ENCODE peak calls at places on chromosomes 4 and X, in six cellular contexts. X is DMS53, R is C1 segment of cervical spinal cord, I is GM10248, G is NCI-H1417 treated with DMSO at 0.1 percent for 48 hours, M is GM18507. O is an unnamed sample.

GRCh38 chr4:153521995-153522799 is 56.0 kb downstream of the TMEM131L start:
- DNase-seq in X (no peak), R (no peak), I (no peak), G (no peak), M (no peak), O (no peak)

GRCh38 chr4:127604949-127605709 is 27.6 kb upstream of the INTU start:
- DNase-seq in X (peak), R (no peak), I (no peak), G (no peak), M (no peak), O (no peak)

GRCh38 chrX:10615931-10616780 is 4.2 kb downstream of the MID1 start:
- DNase-seq in X (peak), R (no peak), I (peak), G (peak), M (no peak), O (peak)

GRCh38 chrX:106263817-106264216 is 95.7 kb downstream of the PWWP3B start:
- DNase-seq in X (no peak), R (no peak), I (no peak), G (no peak), M (no peak), O (no peak)

GRCh38 chrX:639151-639550 is 8.6 kb downstream of the SHOX start:
- DNase-seq in X (no peak), R (no peak), I (no peak), G (no peak), M (no peak), O (no peak)

GRCh38 chr4:189835505-189835904 is 105.2 kb upstream of the FRG1 start:
- DNase-seq in X (no peak), R (no peak), I (no peak), G (no peak), M (no peak), O (no peak)

GRCh38 chrX:129823115-129823514 is 20.6 kb downstream of the ZDHHC9 start:
- DNase-seq in X (peak), R (no peak), I (peak), G (no peak), M (peak), O (no peak)

GRCh38 chrX:110208092-110208491 is 109.8 kb downstream of the AMMECR1 start:
- DNase-seq in X (no peak), R (no peak), I (no peak), G (no peak), M (no peak), O (no peak)

GRCh38 chr4:182600093-182600492 is 317.1 kb downstream of the DCTD start:
- DNase-seq in X (peak), R (no peak), I (no peak), G (peak), M (no peak), O (no peak)

GRCh38 chr4:72275381-72275780 is 243.6 kb downstream of the NPFFR2 start:
- DNase-seq in X (no peak), R (no peak), I (no peak), G (no peak), M (no peak), O (no peak)

GRCh38 chr4:88792821-88793220 is 95.2 kb upstream of the NAP1L5 start:
- DNase-seq in X (no peak), R (no peak), I (no peak), G (no peak), M (no peak), O (no peak)

GRCh38 chrX:2898861-2899512 is 30.2 kb downstream of the ARSD start:
- DNase-seq in X (peak), R (no peak), I (no peak), G (no peak), M (no peak), O (no peak)

GRCh38 chr4:80186666-80187065 is 10.6 kb upstream of the PRDM8 start:
- DNase-seq in X (no peak), R (no peak), I (no peak), G (no peak), M (no peak), O (no peak)

GRCh38 chr4:37837446-37837845 is 11.0 kb downstream of the PGM2 start:
- DNase-seq in X (no peak), R (no peak), I (no peak), G (no peak), M (no peak), O (no peak)

GRCh38 chrX:38879631-38880220 is 78.5 kb downstream of the MID1IP1 start:
- DNase-seq in X (peak), R (no peak), I (peak), G (peak), M (no peak), O (no peak)

GRCh38 chr4:89214308-89214707 is 93.3 kb downstream of the GPRIN3 start:
- DNase-seq in X (no peak), R (no peak), I (no peak), G (no peak), M (no peak), O (no peak)

GRCh38 chrX:13005671-13006473 is 31.0 kb downstream of the TMSB4X start:
- DNase-seq in X (no peak), R (no peak), I (peak), G (no peak), M (no peak), O (no peak)

GRCh38 chrX:23317799-23318724 is 16.6 kb upstream of the PTCHD1 start:
- DNase-seq in X (peak), R (no peak), I (peak), G (no peak), M (no peak), O (no peak)

GRCh38 chr4:386708-387105 is 49.1 kb downstream of the ZNF141 start:
- DNase-seq in X (no peak), R (no peak), I (no peak), G (no peak), M (no peak), O (no peak)

GRCh38 chr4:168631241-168632151 is 134.6 kb downstream of the PALLD start:
- DNase-seq in X (peak), R (peak), I (no peak), G (no peak), M (no peak), O (peak)

GRCh38 chr4:140952709-140953108 is 180.6 kb downstream of the RNF150 start:
- DNase-seq in X (no peak), R (no peak), I (no peak), G (no peak), M (no peak), O (no peak)

GRCh38 chr4:142984871-142985585 is 138.9 kb upstream of the INPP4B start:
- DNase-seq in X (peak), R (no peak), I (no peak), G (no peak), M (no peak), O (no peak)

GRCh38 chr4:128635141-128635911 is 174.2 kb upstream of the JADE1 start:
- DNase-seq in X (peak), R (peak), I (no peak), G (peak), M (no peak), O (peak)

GRCh38 chrX:104370089-104370488 is 115.4 kb upstream of the ESX1 start:
- DNase-seq in X (peak), R (no peak), I (no peak), G (no peak), M (no peak), O (no peak)

GRCh38 chr4:111330786-111331185 is 707.9 kb upstream of the PITX2 start:
- DNase-seq in X (no peak), R (no peak), I (no peak), G (no peak), M (no peak), O (no peak)

GRCh38 chr4:38080575-38080974 is 120.4 kb downstream of the PTTG2 start:
- DNase-seq in X (no peak), R (no peak), I (no peak), G (no peak), M (no peak), O (no peak)

GRCh38 chr4:107252621-107253020 is 216.5 kb upstream of the DKK2 start:
- DNase-seq in X (no peak), R (no peak), I (no peak), G (no peak), M (no peak), O (no peak)